ENCODE peak calls at places on chromosomes 1 and 21, in seven cellular contexts. L is IMR-90, D is AG09319, N is tibial nerve, E is cardiac fibroblast, O is nephron progenitor cell, K is tibial artery. W is an unnamed sample.

GRCh38 chr1:23930861-23931471 is 17.8 kb upstream of the CNR2 start:
- DNase-seq in O (no peak), E (peak; percentile 77), D (peak; percentile 67), K (no peak), N (no peak), L (peak; percentile 59), W (no peak)

GRCh38 chr1:232709339-232709738 is 79.4 kb upstream of the SIPA1L2 start:
- DNase-seq in D (no peak), L (peak; percentile 31), O (no peak), E (no peak), K (no peak), N (no peak), W (peak; percentile 38)

GRCh38 chr1:59689741-59690140 is 125.0 kb upstream of the HOOK1 start:
- DNase-seq in E (no peak), O (no peak), L (no peak), D (no peak), N (no peak), K (no peak), W (no peak)

GRCh38 chr1:53084589-53084971 is 22.6 kb downstream of the PODN start:
- DNase-seq in E (no peak), O (no peak), N (no peak), K (no peak), L (no peak), D (no peak), W (no peak)

GRCh38 chr1:167409183-167409582 is 109.1 kb downstream of the CD247 start:
- DNase-seq in L (no peak), K (no peak), N (no peak), E (no peak), O (no peak), D (no peak), W (no peak)

GRCh38 chr1:30313176-30313575 is 410.2 kb downstream of the MATN1 start:
- DNase-seq in O (no peak), N (no peak), E (no peak), D (no peak), L (no peak), K (peak; percentile 23), W (no peak)

GRCh38 chr21:18369115-18369514 is 34.5 kb downstream of the TMPRSS15 start:
- DNase-seq in N (no peak), D (no peak), O (no peak), K (no peak), L (no peak), E (no peak), W (no peak)

GRCh38 chr1:240608707-240609106 is 3.2 kb downstream of the GREM2 start:
- DNase-seq in N (no peak), L (no peak), D (no peak), E (peak; percentile 14), K (no peak), O (no peak), W (no peak)

GRCh38 chr1:150536836-150537731 is 12.1 kb upstream of the ADAMTSL4 start:
- DNase-seq in O (no peak), N (no peak), L (no peak), D (no peak), K (no peak), E (no peak), W (no peak)

GRCh38 chr21:14533555-14534400 is 12.3 kb downstream of the SAMSN1 start:
- DNase-seq in N (no peak), D (no peak), L (no peak), O (no peak), K (no peak), E (peak; percentile 91), W (no peak)

GRCh38 chr1:180117764-180118116 is 36.9 kb upstream of the QSOX1 start:
- DNase-seq in E (peak; percentile 84), L (peak; percentile 85), O (no peak), K (no peak), D (no peak), N (no peak), W (no peak)

GRCh38 chr1:63073530-63074306 is 248.6 kb upstream of the FOXD3 start:
- DNase-seq in D (no peak), N (no peak), O (no peak), K (no peak), L (no peak), E (no peak), W (no peak)

GRCh38 chr1:5711956-5712645 is 280.1 kb downstream of the NPHP4 start:
- DNase-seq in K (peak; percentile 46), L (no peak), D (no peak), O (no peak), E (no peak), N (no peak), W (no peak)

GRCh38 chr1:64654519-64655341 is 90.1 kb upstream of the RAVER2 start:
- DNase-seq in E (peak; percentile 25), N (no peak), O (no peak), D (peak; percentile 12), L (peak; percentile 23), K (no peak), W (no peak)

GRCh38 chr1:162985816-162986215 is 83.3 kb upstream of the RGS4 start:
- DNase-seq in K (no peak), L (peak; percentile 67), N (no peak), D (no peak), E (peak; percentile 34), O (no peak), W (no peak)

GRCh38 chr1:9597361-9598315 is 8.9 kb downstream of the TMEM201 start:
- DNase-seq in O (no peak), E (no peak), N (no peak), K (no peak), D (no peak), L (no peak), W (no peak)

GRCh38 chr1:204711103-204711946 is 25.8 kb upstream of the LRRN2 start:
- DNase-seq in D (no peak), N (no peak), O (no peak), L (no peak), K (no peak), E (no peak), W (no peak)

GRCh38 chr1:119865607-119866006 is 30.7 kb downstream of the ADAM30 start:
- DNase-seq in K (no peak), N (no peak), D (peak; percentile 70), L (peak; percentile 93), O (no peak), E (peak; percentile 24), W (no peak)

GRCh38 chr21:44996501-44996921 is 56.7 kb downstream of the SLX9 start:
- DNase-seq in K (peak; percentile 64), O (no peak), D (no peak), N (no peak), L (no peak), E (no peak), W (no peak)

GRCh38 chr21:36697473-36698159 is 1.3 kb upstream of the SIM2 start:
- DNase-seq in K (no peak), O (no peak), N (no peak), L (no peak), E (no peak), D (no peak), W (no peak)

GRCh38 chr1:37433171-37433570 is 41.2 kb upstream of the ZC3H12A start:
- DNase-seq in N (no peak), D (no peak), E (no peak), L (no peak), K (no peak), O (no peak), W (no peak)

GRCh38 chr1:37432636-37433035 is 41.7 kb upstream of the ZC3H12A start:
- DNase-seq in E (no peak), O (no peak), D (no peak), K (no peak), L (no peak), N (no peak), W (no peak)

GRCh38 chr1:37437058-37437457 is 37.3 kb upstream of the ZC3H12A start:
- DNase-seq in D (no peak), O (no peak), L (no peak), E (no peak), K (no peak), N (no peak), W (no peak)

GRCh38 chr1:37438037-37438970 is 36.1 kb upstream of the ZC3H12A start:
- DNase-seq in K (no peak), N (no peak), D (no peak), E (no peak), O (no peak), L (no peak), W (no peak)

GRCh38 chr1:37434292-37434907 is 40.0 kb upstream of the ZC3H12A start:
- DNase-seq in E (peak; percentile 58), D (peak; percentile 1), K (peak; percentile 68), N (peak; percentile 52), O (peak; percentile 89), L (peak; percentile 21), W (peak; percentile 58)
- TF ChIP-seq CTCF in E (peak; percentile 97), D (peak; percentile 92), K (peak; percentile 79), N (peak; percentile 86), O (peak; percentile 91), L (peak; percentile 81), W (no peak)

GRCh38 chr1:73100216-73100615 is 817.9 kb upstream of the NEGR1 start:
- DNase-seq in E (no peak), L (no peak), N (no peak), K (no peak), D (no peak), O (no peak), W (no peak)
- TF ChIP-seq CTCF in E (no peak), L (no peak), N (no peak), K (no peak), D (no peak), O (no peak), W (no peak)

GRCh38 chr1:229156819-229157218 is 114.1 kb upstream of the RAB4A start:
- DNase-seq in K (peak; percentile 79), L (no peak), N (no peak), O (no peak), E (peak; percentile 2), D (no peak), W (no peak)
- TF ChIP-seq CTCF in K (peak; percentile 83), L (peak; percentile 31), N (peak; percentile 16), O (peak; percentile 28), E (no peak), D (peak; percentile 20), W (no peak)

GRCh38 chr1:81812712-81813111 is 12.0 kb downstream of the ADGRL2 start:
- DNase-seq in O (no peak), E (peak; percentile 45), N (no peak), L (peak; percentile 8), D (no peak), K (no peak), W (no peak)

GRCh38 chr1:81813691-81814090 is 13.0 kb downstream of the ADGRL2 start:
- DNase-seq in K (no peak), O (no peak), N (no peak), E (no peak), D (no peak), L (no peak), W (no peak)

GRCh38 chr1:81808760-81809159 is 8.0 kb downstream of the ADGRL2 start:
- DNase-seq in O (peak; percentile 3), N (no peak), D (no peak), E (peak; percentile 37), L (no peak), K (no peak), W (no peak)

GRCh38 chr1:81809808-81810207 is 9.1 kb downstream of the ADGRL2 start:
- DNase-seq in O (no peak), N (no peak), L (no peak), E (no peak), K (no peak), D (no peak), W (no peak)

DNA sequence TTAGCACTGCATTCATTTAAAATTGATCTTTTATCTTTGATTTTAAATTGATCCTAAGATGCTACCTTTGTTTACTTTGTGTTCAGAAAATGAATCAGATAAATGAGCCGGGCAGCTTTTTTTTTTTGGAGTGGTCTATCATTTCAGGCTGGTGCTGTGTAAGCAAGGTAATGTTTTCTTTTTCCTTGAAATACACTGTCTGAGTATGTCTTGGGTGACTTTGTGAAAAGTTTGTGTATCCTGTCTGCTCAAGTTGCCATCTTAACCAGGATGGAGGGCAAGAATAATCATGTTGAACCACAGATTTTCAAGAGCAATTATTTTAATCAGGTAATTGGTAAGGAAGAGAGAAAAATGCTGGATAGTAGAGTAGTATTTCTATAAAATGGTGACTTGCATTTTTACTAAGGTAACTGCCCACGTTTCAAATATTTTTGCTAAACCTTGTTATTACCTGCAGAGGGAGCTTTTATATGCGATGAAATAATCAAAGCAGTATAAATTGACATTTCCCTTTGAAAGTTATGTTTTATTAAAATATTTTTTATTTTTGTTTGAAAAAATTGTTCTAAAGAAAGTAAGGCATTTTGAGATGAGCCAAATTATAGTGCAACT is 11.1 kb downstream of the ADGRL2 start:
- DNase-seq in K (no peak), D (no peak), O (no peak), L (no peak), N (no peak), E (peak; percentile 42), W (no peak)
- TF ChIP-seq CTCF in K (no peak), D (no peak), O (no peak), L (no peak), N (no peak), E (peak; percentile 20), W (no peak)